ENCODE peak calls at places on chromosomes 12 and 14, in seven cellular contexts. D is left ventricle myocardium inferior, R is WTC11, F is kidney, Q is Kasumi-1, Z is AG04450, T is NCI-H524. Y is an unnamed sample.

GRCh38 chr14:101259748-101260147 is 301.5 kb upstream of the DIO3 start:
- DNase-seq in D (no peak), R (no peak), F (no peak), Q (no peak), Z (no peak), T (no peak), Y (no peak)

GRCh38 chr12:129693731-129694130 is 210.1 kb downstream of the TMEM132D start:
- DNase-seq in D (no peak), R (no peak), F (no peak), Q (no peak), Z (no peak), T (no peak), Y (no peak)

GRCh38 chr14:22558221-22558913 is 30.7 kb downstream of the DAD1 start:
- DNase-seq in D (no peak), R (peak), F (no peak), Q (no peak), Z (no peak), T (no peak), Y (no peak)

GRCh38 chr12:89450922-89451321 is 73.7 kb downstream of the GALNT4 start:
- DNase-seq in D (no peak), R (no peak), F (no peak), Q (no peak), Z (peak), T (no peak), Y (no peak)

GRCh38 chr14:76909266-76909665 is 83.1 kb downstream of the LRRC74A start:
- DNase-seq in D (no peak), R (no peak), F (no peak), Q (no peak), Z (no peak), T (no peak), Y (no peak)

GRCh38 chr12:116880817-116881324 is 370 bp downstream of the HRK start:
- DNase-seq in D (peak), R (peak), F (peak), Q (no peak), Z (no peak), T (no peak), Y (no peak)

GRCh38 chr14:64763089-64763782 is 59.0 kb downstream of the PLEKHG3 start:
- DNase-seq in D (no peak), R (no peak), F (peak), Q (no peak), Z (no peak), T (no peak), Y (no peak)

GRCh38 chr14:32998433-32998832 is 59.8 kb downstream of the NPAS3 start:
- DNase-seq in D (no peak), R (no peak), F (no peak), Q (no peak), Z (no peak), T (no peak), Y (peak)

GRCh38 chr14:67665886-67666285 is 8.5 kb downstream of the VTI1B start:
- DNase-seq in D (no peak), R (no peak), F (no peak), Q (no peak), Z (no peak), T (no peak), Y (no peak)

GRCh38 chr14:77120771-77121743 is 20.5 kb downstream of the ZDHHC22 start:
- DNase-seq in D (no peak), R (no peak), F (no peak), Q (no peak), Z (no peak), T (peak), Y (no peak)